ENCODE peak calls at places on chromosome 12, in seven cellular contexts. One of them, this sample, is unnamed.

GRCh38 chr12:90244232-90244631 is 535.6 kb upstream of the ATP2B1 start:
- DNase-seq in naive thymus-derived CD4-positive, alpha-beta T cell: no peak
- DNase-seq in psoas muscle: no peak
- DNase-seq in iPS DF 6.9: no peak
- DNase-seq in sigmoid colon: no peak
- DNase-seq in substantia nigra: no peak
- DNase-seq in IMR-90: peak
- DNase-seq in this sample: no peak

GRCh38 chr12:56838602-56839488 is 75.7 kb downstream of the HSD17B6 start:
- DNase-seq in iPS DF 6.9: no peak
- DNase-seq in substantia nigra: no peak
- DNase-seq in sigmoid colon: no peak
- DNase-seq in psoas muscle: no peak
- DNase-seq in IMR-90: no peak
- DNase-seq in naive thymus-derived CD4-positive, alpha-beta T cell: no peak
- DNase-seq in this sample: no peak

GRCh38 chr12:31966558-31967205 is 7.5 kb downstream of the RESF1 start:
- DNase-seq in IMR-90: no peak
- DNase-seq in sigmoid colon: no peak
- DNase-seq in psoas muscle: no peak
- DNase-seq in iPS DF 6.9: no peak
- DNase-seq in substantia nigra: no peak
- DNase-seq in naive thymus-derived CD4-positive, alpha-beta T cell: no peak
- DNase-seq in this sample: no peak

GRCh38 chr12:52389313-52390207 is 4.1 kb upstream of the KRT84 start:
- DNase-seq in naive thymus-derived CD4-positive, alpha-beta T cell: no peak
- DNase-seq in IMR-90: no peak
- DNase-seq in iPS DF 6.9: no peak
- DNase-seq in psoas muscle: no peak
- DNase-seq in sigmoid colon: peak
- DNase-seq in substantia nigra: no peak
- DNase-seq in this sample: no peak

GRCh38 chr12:3810540-3810939 is 57.6 kb upstream of the CRACR2A start:
- DNase-seq in naive thymus-derived CD4-positive, alpha-beta T cell: no peak
- DNase-seq in IMR-90: no peak
- DNase-seq in substantia nigra: no peak
- DNase-seq in sigmoid colon: no peak
- DNase-seq in psoas muscle: no peak
- DNase-seq in iPS DF 6.9: no peak
- DNase-seq in this sample: no peak

GRCh38 chr12:67650127-67650495 is 1.6 kb downstream of the DYRK2 start:
- DNase-seq in iPS DF 6.9: no peak
- DNase-seq in sigmoid colon: no peak
- DNase-seq in psoas muscle: peak
- DNase-seq in naive thymus-derived CD4-positive, alpha-beta T cell: no peak
- DNase-seq in IMR-90: no peak
- DNase-seq in substantia nigra: no peak
- DNase-seq in this sample: peak

GRCh38 chr12:122082621-122083356 is 4.2 kb downstream of the MLXIP start:
- DNase-seq in IMR-90: no peak
- DNase-seq in substantia nigra: no peak
- DNase-seq in iPS DF 6.9: no peak
- DNase-seq in psoas muscle: no peak
- DNase-seq in sigmoid colon: no peak
- DNase-seq in naive thymus-derived CD4-positive, alpha-beta T cell: no peak
- DNase-seq in this sample: no peak

GRCh38 chr12:49503674-49504180 is 35.1 kb upstream of the KCNH3 start:
- DNase-seq in psoas muscle: no peak
- DNase-seq in naive thymus-derived CD4-positive, alpha-beta T cell: no peak
- DNase-seq in iPS DF 6.9: no peak
- DNase-seq in substantia nigra: no peak
- DNase-seq in sigmoid colon: no peak
- DNase-seq in IMR-90: peak
- DNase-seq in this sample: no peak

GRCh38 chr12:19299765-19300164 is 139.5 kb upstream of the AEBP2 start:
- DNase-seq in iPS DF 6.9: no peak
- DNase-seq in IMR-90: peak
- DNase-seq in naive thymus-derived CD4-positive, alpha-beta T cell: no peak
- DNase-seq in substantia nigra: no peak
- DNase-seq in psoas muscle: no peak
- DNase-seq in sigmoid colon: no peak
- DNase-seq in this sample: no peak

GRCh38 chr12:131014343-131014742 is 60.6 kb downstream of the ADGRD1 start:
- DNase-seq in naive thymus-derived CD4-positive, alpha-beta T cell: no peak
- DNase-seq in IMR-90: no peak
- DNase-seq in substantia nigra: no peak
- DNase-seq in sigmoid colon: no peak
- DNase-seq in psoas muscle: no peak
- DNase-seq in iPS DF 6.9: no peak
- DNase-seq in this sample: peak

GRCh38 chr12:47079365-47079893 is at the start of gene PCED1B:
- DNase-seq in iPS DF 6.9: no peak
- DNase-seq in IMR-90: peak
- DNase-seq in naive thymus-derived CD4-positive, alpha-beta T cell: peak
- DNase-seq in substantia nigra: peak
- DNase-seq in psoas muscle: peak
- DNase-seq in sigmoid colon: peak
- DNase-seq in this sample: peak

GRCh38 chr12:120093336-120093591 is 23.3 kb downstream of the RAB35 start:
- DNase-seq in psoas muscle: no peak
- DNase-seq in iPS DF 6.9: no peak
- DNase-seq in substantia nigra: no peak
- DNase-seq in naive thymus-derived CD4-positive, alpha-beta T cell: no peak
- DNase-seq in IMR-90: no peak
- DNase-seq in sigmoid colon: no peak
- DNase-seq in this sample: peak

GRCh38 chr12:131133015-131133905 is 179.6 kb downstream of the ADGRD1 start:
- DNase-seq in sigmoid colon: peak
- DNase-seq in naive thymus-derived CD4-positive, alpha-beta T cell: no peak
- DNase-seq in substantia nigra: no peak
- DNase-seq in iPS DF 6.9: no peak
- DNase-seq in psoas muscle: peak
- DNase-seq in IMR-90: no peak
- DNase-seq in this sample: no peak

GRCh38 chr12:12024958-12025682 is 45.6 kb upstream of the BCL2L14 start:
- DNase-seq in sigmoid colon: no peak
- DNase-seq in naive thymus-derived CD4-positive, alpha-beta T cell: no peak
- DNase-seq in iPS DF 6.9: no peak
- DNase-seq in substantia nigra: no peak
- DNase-seq in psoas muscle: no peak
- DNase-seq in IMR-90: no peak
- DNase-seq in this sample: no peak

GRCh38 chr12:108840605-108841328 is 16.6 kb downstream of the SSH1 start:
- DNase-seq in substantia nigra: no peak
- DNase-seq in sigmoid colon: no peak
- DNase-seq in IMR-90: peak
- DNase-seq in naive thymus-derived CD4-positive, alpha-beta T cell: no peak
- DNase-seq in iPS DF 6.9: no peak
- DNase-seq in psoas muscle: no peak
- DNase-seq in this sample: no peak
- H3K27ac ChIP-seq in substantia nigra: no peak
- H3K27ac ChIP-seq in sigmoid colon: peak
- H3K27ac ChIP-seq in IMR-90: peak
- H3K27ac ChIP-seq in naive thymus-derived CD4-positive, alpha-beta T cell: no peak
- H3K27ac ChIP-seq in iPS DF 6.9: no peak
- H3K27ac ChIP-seq in psoas muscle: peak
- H3K27ac ChIP-seq in this sample: no peak

GRCh38 chr12:118302053-118302452 is 70.7 kb downstream of the TAOK3 start:
- DNase-seq in naive thymus-derived CD4-positive, alpha-beta T cell: no peak
- DNase-seq in IMR-90: peak
- DNase-seq in sigmoid colon: no peak
- DNase-seq in substantia nigra: no peak
- DNase-seq in iPS DF 6.9: no peak
- DNase-seq in psoas muscle: no peak
- DNase-seq in this sample: no peak

GRCh38 chr12:118311666-118312065 is 61.0 kb downstream of the TAOK3 start:
- DNase-seq in substantia nigra: no peak
- DNase-seq in IMR-90: no peak
- DNase-seq in naive thymus-derived CD4-positive, alpha-beta T cell: no peak
- DNase-seq in iPS DF 6.9: no peak
- DNase-seq in psoas muscle: no peak
- DNase-seq in sigmoid colon: no peak
- DNase-seq in this sample: no peak

GRCh38 chr12:118304093-118304492 is 68.6 kb downstream of the TAOK3 start:
- DNase-seq in iPS DF 6.9: no peak
- DNase-seq in psoas muscle: no peak
- DNase-seq in naive thymus-derived CD4-positive, alpha-beta T cell: no peak
- DNase-seq in substantia nigra: no peak
- DNase-seq in sigmoid colon: no peak
- DNase-seq in IMR-90: no peak
- DNase-seq in this sample: no peak

GRCh38 chr12:118310320-118310719 is 62.4 kb downstream of the TAOK3 start:
- DNase-seq in naive thymus-derived CD4-positive, alpha-beta T cell: no peak
- DNase-seq in sigmoid colon: no peak
- DNase-seq in IMR-90: no peak
- DNase-seq in psoas muscle: no peak
- DNase-seq in substantia nigra: no peak
- DNase-seq in iPS DF 6.9: no peak
- DNase-seq in this sample: no peak

DNA sequence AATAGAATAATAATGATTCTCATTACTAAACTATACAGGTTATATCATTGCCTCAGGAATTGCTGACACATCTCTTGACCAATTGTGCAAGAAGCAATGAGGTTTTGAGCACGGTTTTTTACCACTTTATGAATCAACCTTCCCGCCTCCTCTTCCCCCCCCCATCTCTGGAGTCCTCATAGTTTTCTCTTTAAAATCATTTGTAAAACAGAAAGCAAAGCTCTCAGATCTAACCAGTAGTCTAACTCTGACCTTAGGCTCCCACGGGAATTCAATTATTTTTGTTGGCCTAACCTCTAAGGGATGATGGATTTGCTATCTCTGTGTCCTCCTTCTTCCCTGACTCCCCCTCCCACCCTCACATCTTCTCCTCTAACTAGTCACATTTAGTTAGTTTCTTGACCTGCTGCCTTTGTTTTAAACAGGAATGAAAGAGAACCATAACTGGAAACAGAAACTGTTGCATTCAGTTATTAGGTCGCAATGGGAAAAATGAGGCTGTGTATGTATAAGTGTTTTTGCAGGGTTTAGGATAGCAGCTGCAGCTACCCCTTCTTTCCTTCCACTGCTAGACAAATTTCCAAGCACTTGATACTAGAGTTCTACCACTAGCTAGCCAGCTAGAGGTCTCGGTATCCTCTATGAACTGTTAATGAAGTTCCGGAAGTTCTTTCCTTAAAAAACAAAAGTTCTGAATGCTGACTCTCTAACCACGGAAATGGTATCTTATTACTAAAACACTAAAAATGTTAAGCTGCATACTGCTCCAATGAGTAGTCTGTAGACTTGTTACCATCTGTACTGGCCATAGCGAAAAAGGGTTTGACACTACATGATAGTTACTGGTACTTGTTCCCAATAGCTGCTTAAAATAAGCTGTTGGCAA is 65.4 kb downstream of the TAOK3 start:
- DNase-seq in sigmoid colon: no peak
- DNase-seq in substantia nigra: no peak
- DNase-seq in psoas muscle: no peak
- DNase-seq in naive thymus-derived CD4-positive, alpha-beta T cell: no peak
- DNase-seq in IMR-90: peak
- DNase-seq in iPS DF 6.9: no peak
- DNase-seq in this sample: no peak
- H3K27ac ChIP-seq in sigmoid colon: no peak
- H3K27ac ChIP-seq in substantia nigra: no peak
- H3K27ac ChIP-seq in psoas muscle: no peak
- H3K27ac ChIP-seq in naive thymus-derived CD4-positive, alpha-beta T cell: no peak
- H3K27ac ChIP-seq in IMR-90: peak
- H3K27ac ChIP-seq in iPS DF 6.9: no peak
- H3K27ac ChIP-seq in this sample: no peak

GRCh38 chr12:107359382-107359781 is 266.0 kb upstream of the CRY1 start:
- DNase-seq in IMR-90: peak
- DNase-seq in sigmoid colon: no peak
- DNase-seq in substantia nigra: no peak
- DNase-seq in naive thymus-derived CD4-positive, alpha-beta T cell: no peak
- DNase-seq in psoas muscle: no peak
- DNase-seq in iPS DF 6.9: no peak
- DNase-seq in this sample: no peak

GRCh38 chr12:107355004-107355565 is 261.7 kb upstream of the CRY1 start:
- DNase-seq in IMR-90: no peak
- DNase-seq in iPS DF 6.9: no peak
- DNase-seq in naive thymus-derived CD4-positive, alpha-beta T cell: no peak
- DNase-seq in substantia nigra: no peak
- DNase-seq in sigmoid colon: no peak
- DNase-seq in psoas muscle: no peak
- DNase-seq in this sample: no peak

GRCh38 chr12:107356266-107356936 is 263.1 kb upstream of the CRY1 start:
- DNase-seq in IMR-90: peak
- DNase-seq in substantia nigra: no peak
- DNase-seq in iPS DF 6.9: no peak
- DNase-seq in sigmoid colon: no peak
- DNase-seq in psoas muscle: no peak
- DNase-seq in naive thymus-derived CD4-positive, alpha-beta T cell: no peak
- DNase-seq in this sample: no peak

GRCh38 chr12:107355612-107356011 is 262.3 kb upstream of the CRY1 start:
- DNase-seq in naive thymus-derived CD4-positive, alpha-beta T cell: no peak
- DNase-seq in IMR-90: peak
- DNase-seq in iPS DF 6.9: no peak
- DNase-seq in sigmoid colon: no peak
- DNase-seq in substantia nigra: no peak
- DNase-seq in psoas muscle: no peak
- DNase-seq in this sample: no peak

GRCh38 chr12:107356937-107357295 is 263.6 kb upstream of the CRY1 start:
- DNase-seq in naive thymus-derived CD4-positive, alpha-beta T cell: no peak
- DNase-seq in iPS DF 6.9: no peak
- DNase-seq in IMR-90: no peak
- DNase-seq in psoas muscle: no peak
- DNase-seq in substantia nigra: no peak
- DNase-seq in sigmoid colon: no peak
- DNase-seq in this sample: no peak
- H3K27ac ChIP-seq in naive thymus-derived CD4-positive, alpha-beta T cell: no peak
- H3K27ac ChIP-seq in iPS DF 6.9: no peak
- H3K27ac ChIP-seq in IMR-90: no peak
- H3K27ac ChIP-seq in psoas muscle: no peak
- H3K27ac ChIP-seq in substantia nigra: no peak
- H3K27ac ChIP-seq in sigmoid colon: no peak
- H3K27ac ChIP-seq in this sample: no peak

DNA sequence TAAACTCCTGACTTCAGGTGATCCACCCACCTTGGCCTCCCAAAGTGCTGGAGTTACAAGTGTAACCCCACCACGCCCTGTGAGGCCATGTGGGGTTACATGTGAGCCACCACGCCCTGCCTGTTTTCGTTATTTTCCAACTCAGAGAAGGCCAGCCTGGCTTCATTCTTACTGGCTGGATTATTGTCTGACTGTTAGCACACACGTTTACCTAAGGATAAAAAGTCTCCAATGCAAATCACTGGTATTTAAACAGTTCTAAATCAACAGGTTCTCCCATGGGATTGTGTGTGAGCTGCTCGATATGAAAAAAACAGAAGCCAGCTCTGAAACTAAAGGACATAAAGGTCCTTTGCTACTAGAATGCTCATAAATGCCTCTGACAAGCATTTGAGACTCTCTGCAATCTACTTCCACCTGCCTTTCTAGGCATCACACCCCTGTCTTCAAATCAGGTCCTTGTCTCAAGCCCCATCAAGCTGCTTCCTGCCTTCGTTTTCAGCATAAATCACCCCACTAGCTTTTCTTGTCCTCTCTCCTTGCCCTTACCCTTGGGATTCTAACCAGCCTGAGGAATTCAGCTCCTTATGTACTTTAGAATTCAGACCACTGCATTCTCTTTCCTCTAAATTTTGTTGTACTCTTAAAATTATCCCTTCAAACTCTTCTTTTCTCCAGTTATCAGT is 265.0 kb downstream of the DUSP6 start:
- DNase-seq in substantia nigra: no peak
- DNase-seq in naive thymus-derived CD4-positive, alpha-beta T cell: no peak
- DNase-seq in IMR-90: no peak
- DNase-seq in iPS DF 6.9: no peak
- DNase-seq in sigmoid colon: no peak
- DNase-seq in psoas muscle: no peak
- DNase-seq in this sample: no peak
- H3K27ac ChIP-seq in substantia nigra: no peak
- H3K27ac ChIP-seq in naive thymus-derived CD4-positive, alpha-beta T cell: no peak
- H3K27ac ChIP-seq in IMR-90: no peak
- H3K27ac ChIP-seq in iPS DF 6.9: no peak
- H3K27ac ChIP-seq in sigmoid colon: no peak
- H3K27ac ChIP-seq in psoas muscle: no peak
- H3K27ac ChIP-seq in this sample: no peak